ENCODE peak calls at places on chromosomes 6 and 20, in five cellular contexts. One of them, this sample, is unnamed.

GRCh38 chr20:10671850-10672578 is 1.8 kb downstream of the JAG1 start:
- DNase-seq in lower lobe of right lung: peak; percentile 76
- DNase-seq in H1: no peak
- DNase-seq in OCI-LY7: no peak
- DNase-seq in left ventricle myocardium inferior: peak; percentile 79
- DNase-seq in this sample: peak; percentile 45

GRCh38 chr20:16397053-16397452 is 176.2 kb downstream of the KIF16B start:
- DNase-seq in lower lobe of right lung: no peak
- DNase-seq in H1: no peak
- DNase-seq in OCI-LY7: no peak
- DNase-seq in left ventricle myocardium inferior: peak; percentile 67
- DNase-seq in this sample: no peak

GRCh38 chr6:33990061-33990541 is 155.8 kb downstream of the GRM4 start:
- DNase-seq in lower lobe of right lung: no peak
- DNase-seq in H1: no peak
- DNase-seq in OCI-LY7: no peak
- DNase-seq in left ventricle myocardium inferior: no peak
- DNase-seq in this sample: no peak

GRCh38 chr6:1153696-1154245 is 158.1 kb upstream of the FOXQ1 start:
- DNase-seq in lower lobe of right lung: no peak
- DNase-seq in H1: no peak
- DNase-seq in OCI-LY7: no peak
- DNase-seq in left ventricle myocardium inferior: no peak
- DNase-seq in this sample: no peak

GRCh38 chr20:62873280-62873679 is 11.7 kb upstream of the TCFL5 start:
- DNase-seq in lower lobe of right lung: no peak
- DNase-seq in H1: no peak
- DNase-seq in OCI-LY7: no peak
- DNase-seq in left ventricle myocardium inferior: no peak
- DNase-seq in this sample: no peak

GRCh38 chr20:59253325-59253724 is 47.1 kb upstream of the EDN3 start:
- DNase-seq in lower lobe of right lung: no peak
- DNase-seq in H1: no peak
- DNase-seq in OCI-LY7: no peak
- DNase-seq in left ventricle myocardium inferior: no peak
- DNase-seq in this sample: no peak

GRCh38 chr20:47392721-47393073 is 36.2 kb upstream of the ZMYND8 start:
- DNase-seq in lower lobe of right lung: no peak
- DNase-seq in H1: no peak
- DNase-seq in OCI-LY7: no peak
- DNase-seq in left ventricle myocardium inferior: no peak
- DNase-seq in this sample: no peak

GRCh38 chr6:119683022-119683421 is 333.5 kb upstream of the MAN1A1 start:
- DNase-seq in lower lobe of right lung: no peak
- DNase-seq in H1: no peak
- DNase-seq in OCI-LY7: no peak
- DNase-seq in left ventricle myocardium inferior: no peak
- DNase-seq in this sample: no peak

GRCh38 chr6:150865043-150865405 is 478 bp upstream of the MTHFD1L start:
- DNase-seq in lower lobe of right lung: no peak
- DNase-seq in H1: no peak
- DNase-seq in OCI-LY7: no peak
- DNase-seq in left ventricle myocardium inferior: no peak
- DNase-seq in this sample: no peak

GRCh38 chr6:389622-390021 is 1.9 kb upstream of the IRF4 start:
- DNase-seq in lower lobe of right lung: no peak
- DNase-seq in H1: no peak
- DNase-seq in OCI-LY7: peak; percentile 55
- DNase-seq in left ventricle myocardium inferior: no peak
- DNase-seq in this sample: peak; percentile 91

GRCh38 chr20:8209061-8209460 is 77.0 kb downstream of the PLCB1 start:
- DNase-seq in lower lobe of right lung: no peak
- DNase-seq in H1: no peak
- DNase-seq in OCI-LY7: no peak
- DNase-seq in left ventricle myocardium inferior: no peak
- DNase-seq in this sample: peak; percentile 54

GRCh38 chr6:44472250-44472945 is 84.9 kb downstream of the CDC5L start:
- DNase-seq in lower lobe of right lung: no peak
- DNase-seq in H1: no peak
- DNase-seq in OCI-LY7: no peak
- DNase-seq in left ventricle myocardium inferior: no peak
- DNase-seq in this sample: no peak

DNA sequence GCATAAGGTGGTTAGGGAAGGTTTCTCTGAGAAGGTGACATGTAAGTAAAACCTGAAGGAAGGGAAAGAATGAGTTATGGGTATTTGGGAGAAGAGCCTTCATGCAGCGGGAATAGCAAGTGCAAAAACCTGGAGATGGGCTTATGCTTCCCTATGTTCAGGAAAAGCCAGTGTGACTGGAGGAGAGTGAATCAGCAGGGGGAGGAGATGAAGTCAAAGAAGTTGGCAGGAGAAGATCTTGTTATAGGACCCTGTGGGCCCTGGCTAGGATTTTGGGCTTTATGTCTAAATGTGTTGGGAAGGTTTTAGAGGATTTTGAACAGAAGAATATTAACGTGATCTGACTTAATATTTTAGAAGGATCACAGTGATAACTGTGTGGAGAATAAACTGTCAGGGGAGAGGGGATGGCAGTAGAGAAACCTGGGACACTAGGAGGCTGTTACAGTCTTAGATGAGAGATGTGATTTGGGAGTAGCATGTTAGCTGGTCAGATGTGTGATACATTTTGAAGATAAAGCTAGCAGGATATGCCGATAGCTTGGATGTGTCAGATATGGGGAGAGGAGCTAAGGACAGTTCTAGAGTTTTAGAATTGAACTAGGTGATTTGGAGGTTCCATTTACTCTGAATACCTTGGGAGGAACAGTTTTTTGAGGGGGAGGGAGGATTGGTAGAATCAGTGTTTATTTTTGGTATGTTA is 41.0 kb downstream of the PHF3 start:
- DNase-seq in lower lobe of right lung: no peak
- DNase-seq in H1: no peak
- DNase-seq in OCI-LY7: no peak
- DNase-seq in left ventricle myocardium inferior: no peak
- DNase-seq in this sample: no peak
- H3K4me3 ChIP-seq in lower lobe of right lung: no peak overlapping the region
- H3K4me3 ChIP-seq in H1: no peak overlapping the region
- H3K4me3 ChIP-seq in OCI-LY7: no peak overlapping the region
- H3K4me3 ChIP-seq in left ventricle myocardium inferior: no peak overlapping the region
- H3K4me3 ChIP-seq in this sample: no peak overlapping the region

GRCh38 chr6:142697912-142698311 is 247.1 kb downstream of the HIVEP2 start:
- DNase-seq in lower lobe of right lung: no peak
- DNase-seq in H1: no peak
- DNase-seq in OCI-LY7: no peak
- DNase-seq in left ventricle myocardium inferior: no peak
- DNase-seq in this sample: no peak
- H3K4me3 ChIP-seq in lower lobe of right lung: no peak overlapping the region
- H3K4me3 ChIP-seq in H1: no peak overlapping the region
- H3K4me3 ChIP-seq in OCI-LY7: no peak overlapping the region
- H3K4me3 ChIP-seq in left ventricle myocardium inferior: no peak overlapping the region
- H3K4me3 ChIP-seq in this sample: no peak overlapping the region

GRCh38 chr6:81436990-81437389 is 315.5 kb downstream of the TENT5A start:
- DNase-seq in lower lobe of right lung: no peak
- DNase-seq in H1: no peak
- DNase-seq in OCI-LY7: no peak
- DNase-seq in left ventricle myocardium inferior: no peak
- DNase-seq in this sample: no peak

DNA sequence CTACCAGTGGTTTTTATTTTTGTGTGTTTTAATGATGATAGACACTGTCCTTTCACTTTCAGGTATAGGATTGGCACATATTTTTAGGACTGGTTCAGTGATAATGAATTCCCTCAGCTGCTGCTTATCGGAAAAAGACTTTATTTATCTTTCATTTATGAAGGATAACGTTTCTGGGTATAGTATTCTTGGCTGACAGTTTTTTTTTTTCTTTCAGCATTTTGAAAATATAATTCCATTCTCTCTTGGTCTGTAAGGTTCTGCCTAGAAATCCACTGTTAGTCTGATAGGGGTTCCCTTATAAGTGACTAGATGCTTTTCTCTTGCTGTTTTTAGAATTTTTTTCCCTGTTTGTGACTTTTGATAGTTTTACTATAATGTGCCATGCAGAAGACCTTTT is 313.1 kb downstream of the TENT5A start:
- DNase-seq in lower lobe of right lung: no peak
- DNase-seq in H1: no peak
- DNase-seq in OCI-LY7: no peak
- DNase-seq in left ventricle myocardium inferior: no peak
- DNase-seq in this sample: no peak
- H3K4me3 ChIP-seq in lower lobe of right lung: no peak overlapping the region
- H3K4me3 ChIP-seq in H1: no peak overlapping the region
- H3K4me3 ChIP-seq in OCI-LY7: no peak overlapping the region
- H3K4me3 ChIP-seq in left ventricle myocardium inferior: no peak overlapping the region
- H3K4me3 ChIP-seq in this sample: no peak overlapping the region

GRCh38 chr20:45372646-45373352 is 5.3 kb downstream of the TP53TG5 start:
- DNase-seq in lower lobe of right lung: peak; percentile 68
- DNase-seq in H1: no peak
- DNase-seq in OCI-LY7: no peak
- DNase-seq in left ventricle myocardium inferior: no peak
- DNase-seq in this sample: no peak
- H3K4me3 ChIP-seq in lower lobe of right lung: peak overlapping the region; percentile 61
- H3K4me3 ChIP-seq in H1: peak overlapping the region; percentile 63
- H3K4me3 ChIP-seq in OCI-LY7: no peak overlapping the region
- H3K4me3 ChIP-seq in left ventricle myocardium inferior: peak overlapping the region; percentile 74
- H3K4me3 ChIP-seq in this sample: no peak overlapping the region

This sample was measured in GM12865.